ENCODE peak calls at places on chromosomes 11 and 22, in five cellular contexts. P is MCF 10A, I is occipital lobe, S is sciatic nerve, L is NCI-H1105. V is an unnamed sample.

GRCh38 chr22:44168206-44168605 is 12.5 kb upstream of the PARVG start:
- DNase-seq in S (no peak), I (no peak), P (no peak), L (no peak), V (no peak)

GRCh38 chr22:44359496-44360110 is 46.9 kb upstream of the SHISAL1 start:
- DNase-seq in L (no peak), I (no peak), S (no peak), P (no peak), V (no peak)

GRCh38 chr11:63845305-63845704 is 6.4 kb downstream of the MARK2 start:
- DNase-seq in I (no peak), S (no peak), P (peak), L (no peak), V (no peak)

GRCh38 chr11:60939828-60940227 is 12.1 kb downstream of the SLC15A3 start:
- DNase-seq in L (no peak), S (no peak), P (no peak), I (no peak), V (no peak)

GRCh38 chr11:44973634-44974401 is 23.1 kb upstream of the TP53I11 start:
- DNase-seq in P (no peak), S (no peak), I (no peak), L (no peak), V (no peak)

GRCh38 chr11:117998201-117998579 is 12.0 kb downstream of the IL10RA start:
- DNase-seq in S (no peak), P (no peak), I (no peak), L (no peak), V (no peak)

GRCh38 chr11:11247576-11247975 is 105.5 kb downstream of the CSNK2A3 start:
- DNase-seq in P (no peak), S (no peak), I (no peak), L (no peak), V (no peak)

GRCh38 chr22:32591620-32592019 is 117.0 kb downstream of the FBXO7 start:
- DNase-seq in L (no peak), I (no peak), S (no peak), P (peak), V (no peak)

GRCh38 chr11:114399903-114400221 is 449 bp downstream of the C11orf71 start:
- DNase-seq in S (no peak), L (peak), I (no peak), P (peak), V (peak)

GRCh38 chr11:71190551-71190950 is 61.8 kb downstream of the SHANK2 start:
- DNase-seq in P (no peak), S (peak), I (no peak), L (no peak), V (no peak)

GRCh38 chr11:65701686-65702085 is 10.4 kb upstream of the KAT5 start:
- DNase-seq in P (no peak), L (no peak), I (no peak), S (no peak), V (no peak)

GRCh38 chr22:27100323-27100722 is 442.9 kb downstream of the MIAT start:
- DNase-seq in P (no peak), S (no peak), I (no peak), L (no peak), V (no peak)

GRCh38 chr22:23494593-23495266 is 85.4 kb downstream of the IGLL1 start:
- DNase-seq in L (no peak), S (no peak), P (no peak), I (no peak), V (no peak)

GRCh38 chr11:2169626-2170570 is 1.7 kb downstream of the TH start:
- DNase-seq in P (no peak), S (no peak), I (no peak), L (no peak), V (peak)

GRCh38 chr11:112977620-112978212 is 16.5 kb downstream of the NCAM1 start:
- DNase-seq in S (no peak), I (peak), L (no peak), P (peak), V (no peak)

GRCh38 chr22:39242809-39243442 is 1.9 kb downstream of the PDGFB start:
- DNase-seq in L (peak), P (no peak), I (no peak), S (no peak), V (no peak)

GRCh38 chr22:37267128-37267587 is 15.2 kb upstream of the CYTH4 start:
- DNase-seq in I (no peak), P (peak), L (peak), S (no peak), V (peak)